ENCODE peak calls at places on chromosomes 16 and 17, in five cellular contexts. L is transverse colon, W is right lobe of liver, I is cardiac muscle cell, K is coronary artery. Q is an unnamed sample.

GRCh38 chr17:50423553-50424159 is 2.4 kb upstream of the ACSF2 start:
- DNase-seq in L (no peak), W (no peak), I (peak; percentile 94), K (no peak), Q (no peak)

GRCh38 chr16:67396159-67396774 is 3.0 kb upstream of the TPPP3 start:
- DNase-seq in L (peak; percentile 92), W (peak; percentile 61), I (peak; percentile 64), K (peak; percentile 90), Q (peak; percentile 88)

GRCh38 chr16:82301108-82301755 is 131.2 kb upstream of the MPHOSPH6 start:
- DNase-seq in L (no peak), W (no peak), I (no peak), K (no peak), Q (no peak)

GRCh38 chr17:79179334-79179733 is 104.7 kb downstream of the ENGASE start:
- DNase-seq in L (no peak), W (no peak), I (no peak), K (no peak), Q (no peak)

GRCh38 chr16:66588981-66589713 is 9.9 kb downstream of the CMTM2 start:
- DNase-seq in L (peak; percentile 56), W (no peak), I (peak; percentile 44), K (no peak), Q (no peak)

GRCh38 chr16:85253127-85253941 is 141.1 kb upstream of the CIBAR2 start:
- DNase-seq in L (peak; percentile 55), W (peak; percentile 91), I (peak; percentile 46), K (no peak), Q (peak; percentile 90)

GRCh38 chr17:27259356-27259755 is 34.6 kb upstream of the WSB1 start:
- DNase-seq in L (no peak), W (no peak), I (no peak), K (no peak), Q (no peak)

GRCh38 chr16:19386555-19386954 is 31.1 kb upstream of the TMC5 start:
- DNase-seq in L (no peak), W (no peak), I (no peak), K (no peak), Q (no peak)

GRCh38 chr16:73025506-73026131 is 22.3 kb downstream of the ZFHX3 start:
- DNase-seq in L (no peak), W (no peak), I (peak; percentile 38), K (peak; percentile 68), Q (no peak)

GRCh38 chr16:83952587-83952939 is 477 bp upstream of the OSGIN1 start:
- DNase-seq in L (no peak), W (peak; percentile 85), I (no peak), K (no peak), Q (no peak)

GRCh38 chr17:4101127-4101798 is 41.6 kb downstream of the ZZEF1 start:
- DNase-seq in L (no peak), W (no peak), I (peak; percentile 53), K (no peak), Q (no peak)

GRCh38 chr17:45336390-45337182 is 19.8 kb upstream of the MAP3K14 start:
- DNase-seq in L (peak; percentile 4), W (no peak), I (no peak), K (peak; percentile 49), Q (no peak)

GRCh38 chr16:50153648-50154368 is 702 bp downstream of the TENT4B start:
- DNase-seq in L (no peak), W (peak; percentile 68), I (peak; percentile 26), K (peak; percentile 81), Q (peak; percentile 38)
- TF ChIP-seq CTCF in L (no peak), W (no peak), I (no peak), K (no peak), Q (no peak)

DNA sequence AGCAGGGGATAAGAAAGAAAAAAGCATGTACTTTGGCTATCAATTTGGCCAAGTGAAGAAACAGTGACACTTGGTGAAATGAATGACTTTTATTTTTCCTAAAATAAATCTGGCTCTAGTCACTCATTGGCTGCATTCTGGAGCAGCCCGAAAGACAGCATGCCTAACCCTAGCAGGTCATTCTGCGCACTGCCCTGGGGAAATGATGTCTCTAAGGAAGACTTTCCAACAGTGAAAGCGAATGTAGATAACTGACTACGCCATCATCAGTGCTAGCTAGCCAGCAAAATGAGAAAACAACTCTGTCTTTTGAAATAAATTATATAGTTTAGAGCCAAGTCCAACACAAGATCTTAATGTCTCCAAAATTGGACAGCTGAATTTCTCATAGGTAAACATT is 57.7 kb downstream of the HYDIN start:
- DNase-seq in L (no peak), W (no peak), I (no peak), K (no peak), Q (no peak)
- TF ChIP-seq CTCF in L (no peak), W (no peak), I (no peak), K (no peak), Q (no peak)

GRCh38 chr16:88558457-88559442 is 11.5 kb upstream of the ZC3H18 start:
- DNase-seq in L (peak; percentile 89), W (no peak), I (peak; percentile 88), K (no peak), Q (peak; percentile 55)
- TF ChIP-seq CTCF in L (peak; percentile 35), W (peak; percentile 48), I (peak; percentile 69), K (no peak), Q (peak; percentile 62)

DNA sequence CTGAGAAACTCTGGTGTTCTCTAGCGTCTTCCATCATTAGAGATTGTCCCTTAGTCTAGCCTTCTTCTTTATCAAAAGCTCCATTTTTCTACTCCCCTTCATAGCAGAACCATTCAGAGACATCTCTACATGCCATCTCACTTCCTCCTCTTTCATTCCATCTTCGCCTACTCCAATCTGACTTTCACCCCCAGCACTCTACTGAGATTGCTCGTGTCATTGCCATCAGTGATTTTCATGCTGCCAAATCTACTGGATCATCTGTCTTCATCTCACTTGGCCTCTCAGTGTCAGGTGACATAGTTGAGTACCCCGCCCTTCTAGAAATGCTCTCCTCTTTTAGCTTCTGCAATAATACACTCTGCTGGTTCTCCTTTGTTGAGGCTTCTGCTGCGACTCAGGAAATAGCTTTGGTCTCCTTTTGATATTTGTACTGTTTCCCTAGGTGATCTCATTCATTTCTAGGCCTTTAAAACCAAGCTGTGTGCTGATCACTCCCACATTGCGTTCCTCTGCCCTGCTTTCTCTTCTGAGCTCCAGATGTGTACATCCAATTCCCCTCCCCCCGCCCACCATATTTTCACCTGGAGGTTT is 119.1 kb downstream of the FTO start:
- DNase-seq in L (no peak), W (no peak), I (peak; percentile 49), K (no peak), Q (no peak)
- TF ChIP-seq CTCF in L (no peak), W (no peak), I (no peak), K (no peak), Q (no peak)

DNA sequence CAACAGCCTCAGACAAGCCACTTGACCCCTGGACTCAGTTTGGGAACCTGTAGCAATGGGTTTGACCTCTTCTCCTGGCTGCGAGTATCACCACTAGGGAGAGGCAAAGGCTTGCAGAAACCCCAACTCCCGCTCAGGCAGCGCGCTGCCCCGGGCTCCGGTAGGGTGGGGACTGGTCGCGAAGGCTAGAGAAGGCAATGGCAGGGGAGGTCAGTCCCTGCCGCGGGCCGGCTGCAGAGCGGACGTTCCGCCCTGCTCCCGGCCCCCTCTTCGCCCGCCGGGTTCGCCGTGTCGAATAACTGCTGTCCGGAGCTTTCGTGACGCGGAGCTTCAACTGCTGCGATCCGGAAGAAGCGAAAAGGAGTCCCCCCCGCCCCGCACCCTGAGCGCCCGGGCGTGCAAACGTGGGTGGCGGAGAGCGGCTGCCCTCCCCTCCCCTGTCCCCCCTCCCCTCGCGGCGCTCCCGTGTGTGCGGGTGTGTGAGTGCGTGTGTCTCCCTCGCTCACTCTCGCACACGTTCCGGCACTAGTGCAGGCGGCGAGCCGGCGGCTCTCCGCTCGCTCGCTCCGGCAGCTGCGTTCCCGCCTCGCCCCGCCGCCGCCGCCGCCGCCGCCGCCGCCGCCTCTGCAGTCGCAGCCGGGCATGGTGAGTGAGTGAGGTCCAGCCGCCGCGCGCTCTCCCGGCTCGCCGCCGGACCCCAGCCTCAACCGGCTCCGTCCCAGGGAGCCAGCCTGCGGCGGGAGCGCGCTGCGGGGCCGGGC is 792 bp upstream of the SHISA6 start:
- DNase-seq in L (peak; percentile 15), W (no peak), I (no peak), K (peak; percentile 59), Q (peak; percentile 67)
- TF ChIP-seq CTCF in L (no peak), W (no peak), I (no peak), K (no peak), Q (no peak)

DNA sequence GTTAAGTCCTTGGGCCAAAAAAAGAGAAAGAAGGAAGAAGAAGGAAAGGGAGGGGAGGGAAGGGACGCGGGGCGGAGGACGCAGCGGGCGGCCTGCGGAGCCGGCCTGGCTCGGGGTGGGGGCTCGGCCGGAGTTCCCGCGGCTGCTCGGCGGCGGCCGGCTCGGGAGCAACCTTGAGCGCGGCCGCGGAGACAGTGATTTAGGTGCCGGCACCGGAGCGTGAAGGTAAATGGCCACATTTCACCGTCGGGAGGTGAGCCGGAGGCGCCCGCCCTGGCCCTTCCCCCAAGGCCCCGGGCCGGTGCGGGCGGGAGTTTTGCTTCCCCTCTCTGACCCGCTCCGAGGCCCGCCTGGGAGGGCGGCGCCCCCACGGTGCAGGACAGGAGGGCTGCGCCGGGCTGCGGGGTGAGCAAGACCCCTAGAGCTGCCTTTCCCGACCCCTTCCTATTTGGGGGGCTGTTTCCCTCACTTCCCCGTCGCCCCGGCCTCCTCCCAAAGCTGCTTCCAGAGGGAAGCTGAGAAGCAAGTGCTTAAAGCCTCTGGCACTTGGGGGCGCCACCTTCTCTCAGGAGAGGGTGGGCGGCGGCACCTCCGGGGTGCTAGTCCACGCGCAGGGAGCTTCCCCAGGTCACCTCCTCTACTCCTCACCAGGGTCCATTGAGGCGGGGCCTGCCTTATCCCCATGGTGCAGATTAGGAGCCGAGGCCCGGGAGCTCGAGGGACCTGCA is 56.5 kb downstream of the MRM1 start:
- DNase-seq in L (peak; percentile 48), W (no peak), I (peak; percentile 27), K (no peak), Q (peak; percentile 53)
- TF ChIP-seq CTCF in L (no peak), W (no peak), I (peak; percentile 53), K (no peak), Q (no peak)

GRCh38 chr16:16096858-16097213 is 126.5 kb downstream of the ABCC6 start:
- DNase-seq in L (no peak), W (no peak), I (no peak), K (no peak), Q (no peak)

GRCh38 chr16:16096161-16096857 is 127.0 kb downstream of the ABCC6 start:
- DNase-seq in L (peak; percentile 39), W (no peak), I (peak; percentile 74), K (peak; percentile 86), Q (no peak)

GRCh38 chr16:16095646-16096045 is 127.6 kb downstream of the ABCC6 start:
- DNase-seq in L (no peak), W (no peak), I (no peak), K (no peak), Q (no peak)

GRCh38 chr16:16092925-16093624 is 130.2 kb downstream of the ABCC6 start:
- DNase-seq in L (no peak), W (no peak), I (peak; percentile 68), K (no peak), Q (no peak)

DNA sequence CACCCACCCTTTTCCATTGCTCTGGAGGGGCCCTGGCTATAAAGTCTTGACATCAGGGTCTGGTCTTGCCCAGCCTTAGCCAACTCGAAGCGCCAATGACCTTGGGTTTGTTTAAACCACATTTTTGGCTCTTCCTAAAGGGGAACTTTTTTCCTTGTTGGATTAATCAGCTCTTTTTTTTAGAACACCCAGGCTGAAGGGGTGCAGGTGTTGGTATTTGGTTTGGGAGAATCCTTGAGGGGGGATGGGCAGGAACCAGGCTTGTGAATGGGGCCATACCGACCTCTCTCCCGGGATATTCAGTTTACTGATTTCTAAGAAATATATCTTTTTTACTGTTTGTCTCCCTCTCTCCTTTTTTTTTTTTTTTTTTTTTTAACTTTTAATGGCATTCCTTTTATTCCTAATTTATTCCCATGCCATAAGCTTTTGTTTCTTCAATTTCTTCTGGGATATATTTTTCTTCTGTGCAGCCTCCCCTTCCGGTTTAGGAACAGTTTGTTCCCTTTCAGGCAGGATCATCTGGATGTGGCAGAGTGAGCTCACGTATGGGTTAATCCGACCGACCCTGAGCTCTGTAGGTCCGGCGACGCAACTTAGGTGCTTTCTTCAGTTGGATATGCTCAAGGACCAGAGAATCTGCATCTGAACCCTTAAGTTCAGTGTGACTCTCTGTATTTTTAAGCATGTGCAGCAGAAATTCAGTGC is 129.5 kb downstream of the ABCC6 start:
- DNase-seq in L (no peak), W (no peak), I (no peak), K (no peak), Q (no peak)
- TF ChIP-seq CTCF in L (no peak), W (no peak), I (no peak), K (no peak), Q (no peak)